ENCODE peak calls at places on chromosomes 12 and 14, in ten cellular contexts. One of them, this sample, is unnamed.
A peak's percentile ranks its signal among the peaks of the same experiment; 100 is the strongest.

GRCh38 chr12:55742719-55743130 is at the start of gene GDF11:
- DNase-seq in AG20443: peak; percentile 93
- DNase-seq in bronchial epithelial cell: peak; percentile 42
- DNase-seq in Calu3: peak; percentile 69
- DNase-seq in NCI-H446 treated with DMSO at 0.1 percent for 48 hours: peak; percentile 60
- DNase-seq in WTC11: peak; percentile 79
- DNase-seq in body of pancreas: peak; percentile 71
- DNase-seq in skeletal muscle cell: no peak
- DNase-seq in HS-27A: no peak
- DNase-seq in left ventricle myocardium inferior: peak; percentile 84
- DNase-seq in this sample: peak; percentile 82

GRCh38 chr12:18861287-18861858 is 123.5 kb downstream of the CAPZA3 start:
- DNase-seq in AG20443: no peak
- DNase-seq in bronchial epithelial cell: peak; percentile 59
- DNase-seq in Calu3: peak; percentile 10
- DNase-seq in NCI-H446 treated with DMSO at 0.1 percent for 48 hours: peak; percentile 18
- DNase-seq in WTC11: no peak
- DNase-seq in body of pancreas: no peak
- DNase-seq in skeletal muscle cell: no peak
- DNase-seq in HS-27A: peak; percentile 27
- DNase-seq in left ventricle myocardium inferior: no peak
- DNase-seq in this sample: peak; percentile 20

GRCh38 chr12:132506328-132506727 is 16.4 kb downstream of the FBRSL1 start:
- DNase-seq in AG20443: no peak
- DNase-seq in bronchial epithelial cell: no peak
- DNase-seq in Calu3: no peak
- DNase-seq in NCI-H446 treated with DMSO at 0.1 percent for 48 hours: no peak
- DNase-seq in WTC11: no peak
- DNase-seq in body of pancreas: peak; percentile 75
- DNase-seq in skeletal muscle cell: no peak
- DNase-seq in HS-27A: no peak
- DNase-seq in left ventricle myocardium inferior: no peak
- DNase-seq in this sample: no peak

GRCh38 chr12:89663577-89664357 is 44.9 kb downstream of the ATP2B1 start:
- DNase-seq in AG20443: peak; percentile 29
- DNase-seq in bronchial epithelial cell: peak; percentile 60
- DNase-seq in Calu3: no peak
- DNase-seq in NCI-H446 treated with DMSO at 0.1 percent for 48 hours: no peak
- DNase-seq in WTC11: no peak
- DNase-seq in body of pancreas: no peak
- DNase-seq in skeletal muscle cell: peak; percentile 22
- DNase-seq in HS-27A: no peak
- DNase-seq in left ventricle myocardium inferior: no peak
- DNase-seq in this sample: peak; percentile 77

GRCh38 chr14:92449404-92449975 is 64.1 kb upstream of the RIN3 start:
- DNase-seq in AG20443: no peak
- DNase-seq in bronchial epithelial cell: no peak
- DNase-seq in Calu3: no peak
- DNase-seq in NCI-H446 treated with DMSO at 0.1 percent for 48 hours: no peak
- DNase-seq in WTC11: no peak
- DNase-seq in body of pancreas: no peak
- DNase-seq in skeletal muscle cell: no peak
- DNase-seq in HS-27A: no peak
- DNase-seq in left ventricle myocardium inferior: no peak
- DNase-seq in this sample: no peak

GRCh38 chr12:67269632-67270578 is 747 bp downstream of the CAND1 start:
- DNase-seq in AG20443: peak; percentile 32
- DNase-seq in bronchial epithelial cell: peak; percentile 26
- DNase-seq in Calu3: peak; percentile 45
- DNase-seq in NCI-H446 treated with DMSO at 0.1 percent for 48 hours: no peak
- DNase-seq in WTC11: peak; percentile 62
- DNase-seq in body of pancreas: peak; percentile 54
- DNase-seq in skeletal muscle cell: no peak
- DNase-seq in HS-27A: no peak
- DNase-seq in left ventricle myocardium inferior: peak; percentile 29
- DNase-seq in this sample: peak; percentile 21

GRCh38 chr12:50055831-50056628 is 1.4 kb upstream of the ASIC1 start:
- DNase-seq in AG20443: peak; percentile 80
- DNase-seq in bronchial epithelial cell: peak; percentile 59
- DNase-seq in Calu3: peak; percentile 49
- DNase-seq in NCI-H446 treated with DMSO at 0.1 percent for 48 hours: peak; percentile 10
- DNase-seq in WTC11: peak; percentile 72
- DNase-seq in body of pancreas: peak; percentile 42
- DNase-seq in skeletal muscle cell: no peak
- DNase-seq in HS-27A: no peak
- DNase-seq in left ventricle myocardium inferior: no peak
- DNase-seq in this sample: peak; percentile 43

GRCh38 chr12:127830730-127831129 is 436.2 kb upstream of the TMEM132C start:
- DNase-seq in AG20443: no peak
- DNase-seq in bronchial epithelial cell: no peak
- DNase-seq in Calu3: no peak
- DNase-seq in NCI-H446 treated with DMSO at 0.1 percent for 48 hours: no peak
- DNase-seq in WTC11: no peak
- DNase-seq in body of pancreas: no peak
- DNase-seq in skeletal muscle cell: no peak
- DNase-seq in HS-27A: no peak
- DNase-seq in left ventricle myocardium inferior: no peak
- DNase-seq in this sample: no peak

GRCh38 chr12:49763006-49763591 is 21.7 kb downstream of the TMBIM6 start:
- DNase-seq in AG20443: peak; percentile 76
- DNase-seq in bronchial epithelial cell: no peak
- DNase-seq in Calu3: peak; percentile 54
- DNase-seq in NCI-H446 treated with DMSO at 0.1 percent for 48 hours: no peak
- DNase-seq in WTC11: peak; percentile 88
- DNase-seq in body of pancreas: peak; percentile 55
- DNase-seq in skeletal muscle cell: no peak
- DNase-seq in HS-27A: no peak
- DNase-seq in left ventricle myocardium inferior: peak; percentile 75
- DNase-seq in this sample: peak; percentile 34

GRCh38 chr12:41140117-41140516 is 48.0 kb upstream of the PDZRN4 start:
- DNase-seq in AG20443: no peak
- DNase-seq in bronchial epithelial cell: no peak
- DNase-seq in Calu3: no peak
- DNase-seq in NCI-H446 treated with DMSO at 0.1 percent for 48 hours: no peak
- DNase-seq in WTC11: no peak
- DNase-seq in body of pancreas: no peak
- DNase-seq in skeletal muscle cell: no peak
- DNase-seq in HS-27A: no peak
- DNase-seq in left ventricle myocardium inferior: no peak
- DNase-seq in this sample: no peak

GRCh38 chr14:98189521-98189920 is 1082.5 kb downstream of the BCL11B start:
- DNase-seq in AG20443: no peak
- DNase-seq in bronchial epithelial cell: no peak
- DNase-seq in Calu3: no peak
- DNase-seq in NCI-H446 treated with DMSO at 0.1 percent for 48 hours: no peak
- DNase-seq in WTC11: no peak
- DNase-seq in body of pancreas: no peak
- DNase-seq in skeletal muscle cell: no peak
- DNase-seq in HS-27A: no peak
- DNase-seq in left ventricle myocardium inferior: no peak
- DNase-seq in this sample: no peak

GRCh38 chr12:49442915-49443314 is 75.7 kb downstream of the SPATS2 start:
- DNase-seq in AG20443: no peak
- DNase-seq in bronchial epithelial cell: no peak
- DNase-seq in Calu3: no peak
- DNase-seq in NCI-H446 treated with DMSO at 0.1 percent for 48 hours: no peak
- DNase-seq in WTC11: no peak
- DNase-seq in body of pancreas: no peak
- DNase-seq in skeletal muscle cell: no peak
- DNase-seq in HS-27A: no peak
- DNase-seq in left ventricle myocardium inferior: no peak
- DNase-seq in this sample: no peak

GRCh38 chr14:25833341-25834121 is 764.3 kb downstream of the NOVA1 start:
- DNase-seq in AG20443: no peak
- DNase-seq in bronchial epithelial cell: peak; percentile 36
- DNase-seq in Calu3: no peak
- DNase-seq in NCI-H446 treated with DMSO at 0.1 percent for 48 hours: peak; percentile 63
- DNase-seq in WTC11: peak; percentile 57
- DNase-seq in body of pancreas: peak; percentile 12
- DNase-seq in skeletal muscle cell: peak; percentile 11
- DNase-seq in HS-27A: no peak
- DNase-seq in left ventricle myocardium inferior: no peak
- DNase-seq in this sample: no peak

GRCh38 chr12:67299526-67299925 is 30.4 kb downstream of the CAND1 start:
- DNase-seq in AG20443: no peak
- DNase-seq in bronchial epithelial cell: no peak
- DNase-seq in Calu3: no peak
- DNase-seq in NCI-H446 treated with DMSO at 0.1 percent for 48 hours: no peak
- DNase-seq in WTC11: no peak
- DNase-seq in body of pancreas: no peak
- DNase-seq in skeletal muscle cell: no peak
- DNase-seq in HS-27A: no peak
- DNase-seq in left ventricle myocardium inferior: no peak
- DNase-seq in this sample: no peak

GRCh38 chr12:132460571-132460970 is 29.4 kb upstream of the FBRSL1 start:
- DNase-seq in AG20443: no peak
- DNase-seq in bronchial epithelial cell: no peak
- DNase-seq in Calu3: no peak
- DNase-seq in NCI-H446 treated with DMSO at 0.1 percent for 48 hours: no peak
- DNase-seq in WTC11: peak; percentile 58
- DNase-seq in body of pancreas: no peak
- DNase-seq in skeletal muscle cell: no peak
- DNase-seq in HS-27A: no peak
- DNase-seq in left ventricle myocardium inferior: no peak
- DNase-seq in this sample: no peak

GRCh38 chr12:26841085-26841484 is 8.1 kb upstream of the ITPR2 start:
- DNase-seq in AG20443: no peak
- DNase-seq in bronchial epithelial cell: no peak
- DNase-seq in Calu3: no peak
- DNase-seq in NCI-H446 treated with DMSO at 0.1 percent for 48 hours: no peak
- DNase-seq in WTC11: no peak
- DNase-seq in body of pancreas: no peak
- DNase-seq in skeletal muscle cell: no peak
- DNase-seq in HS-27A: no peak
- DNase-seq in left ventricle myocardium inferior: no peak
- DNase-seq in this sample: no peak

GRCh38 chr14:66509874-66510273 is 1.9 kb downstream of the GPHN start:
- DNase-seq in AG20443: no peak
- DNase-seq in bronchial epithelial cell: no peak
- DNase-seq in Calu3: no peak
- DNase-seq in NCI-H446 treated with DMSO at 0.1 percent for 48 hours: no peak
- DNase-seq in WTC11: no peak
- DNase-seq in body of pancreas: no peak
- DNase-seq in skeletal muscle cell: no peak
- DNase-seq in HS-27A: no peak
- DNase-seq in left ventricle myocardium inferior: no peak
- DNase-seq in this sample: no peak

GRCh38 chr14:33307691-33308369 is 369.2 kb downstream of the NPAS3 start:
- DNase-seq in AG20443: peak; percentile 79
- DNase-seq in bronchial epithelial cell: no peak
- DNase-seq in Calu3: no peak
- DNase-seq in NCI-H446 treated with DMSO at 0.1 percent for 48 hours: no peak
- DNase-seq in WTC11: no peak
- DNase-seq in body of pancreas: peak; percentile 18
- DNase-seq in skeletal muscle cell: peak; percentile 47
- DNase-seq in HS-27A: no peak
- DNase-seq in left ventricle myocardium inferior: no peak
- DNase-seq in this sample: no peak

GRCh38 chr14:101078892-101079221 is 175.3 kb upstream of the RTL1 start:
- DNase-seq in AG20443: peak; percentile 4
- DNase-seq in bronchial epithelial cell: no peak
- DNase-seq in Calu3: no peak
- DNase-seq in NCI-H446 treated with DMSO at 0.1 percent for 48 hours: no peak
- DNase-seq in WTC11: peak; percentile 5
- DNase-seq in body of pancreas: no peak
- DNase-seq in skeletal muscle cell: no peak
- DNase-seq in HS-27A: no peak
- DNase-seq in left ventricle myocardium inferior: no peak
- DNase-seq in this sample: no peak

This sample was measured in NCI-H226.